ENCODE peak calls at places on chromosomes 5 and 9, in five cellular contexts. A is gastroesophageal sphincter; E is stimulated activated naive B cell treated with anti-CD40 and anti-IgM and Interleukin-4, amounts not matched to agents 10 μg/mL and 1 μg/mL and 100 μg/mL, for 72 hours; H is IMR-90; K is right lobe of liver. Q is an unnamed sample.
A peak's percentile ranks its signal among the peaks of the same experiment; 100 is the strongest.

GRCh38 chr5:79235222-79235577 is 731 bp upstream of the JMY start:
- ATAC-seq in K (peak; percentile 66), A (no peak), H (no peak), E (peak; percentile 27), Q (no peak)

GRCh38 chr9:1721219-1721618 is 293.9 kb upstream of the SMARCA2 start:
- ATAC-seq in H (no peak), K (no peak), E (no peak), A (no peak), Q (no peak)

GRCh38 chr9:12784461-12785250 is 9.8 kb downstream of the LURAP1L start:
- ATAC-seq in K (peak; percentile 99), H (peak; percentile 90), A (peak; percentile 76), E (no peak), Q (peak; percentile 40)

GRCh38 chr9:38107811-38108304 is 38.8 kb upstream of the SHB start:
- ATAC-seq in H (no peak), A (no peak), E (no peak), K (no peak), Q (no peak)

GRCh38 chr5:50328193-50328729 is 112.8 kb downstream of the EMB start:
- ATAC-seq in A (no peak), E (no peak), H (no peak), K (no peak), Q (no peak)

GRCh38 chr5:33608476-33609026 is 167.8 kb downstream of the TARS1 start:
- ATAC-seq in E (no peak), H (no peak), K (peak; percentile 42), A (no peak), Q (no peak)

GRCh38 chr5:97101189-97101910 is 41.1 kb downstream of the LIX1 start:
- ATAC-seq in A (no peak), H (peak; percentile 67), E (no peak), K (no peak), Q (no peak)

GRCh38 chr5:69493235-69493925 is 790 bp downstream of the OCLN start:
- ATAC-seq in E (peak; percentile 60), K (peak; percentile 63), A (peak; percentile 30), H (peak; percentile 59), Q (peak; percentile 52)

GRCh38 chr5:44665101-44665701 is 143.5 kb upstream of the MRPS30 start:
- ATAC-seq in K (no peak), E (no peak), H (no peak), A (no peak), Q (no peak)

GRCh38 chr5:177429248-177430045 is 3.0 kb downstream of the GRK6 start:
- ATAC-seq in A (no peak), K (no peak), E (peak; percentile 4), H (no peak), Q (no peak)

GRCh38 chr5:539469-540214 is 15.4 kb upstream of the SLC9A3 start:
- ATAC-seq in A (no peak), H (no peak), E (no peak), K (no peak), Q (no peak)

GRCh38 chr5:2215059-2215458 is 332.3 kb upstream of the IRX4 start:
- ATAC-seq in H (no peak), A (no peak), E (no peak), K (no peak), Q (no peak)

GRCh38 chr5:56168066-56168478 is 65.1 kb downstream of the ANKRD55 start:
- ATAC-seq in K (no peak), E (no peak), A (no peak), H (peak; percentile 46), Q (no peak)

GRCh38 chr5:112221118-112221517 is 198.0 kb downstream of the EPB41L4A start:
- ATAC-seq in K (peak; percentile 46), E (no peak), A (no peak), H (no peak), Q (peak; percentile 43)

GRCh38 chr9:86971742-86972141 is 24.4 kb upstream of the GAS1 start:
- ATAC-seq in H (no peak), A (no peak), E (no peak), K (no peak), Q (no peak)

GRCh38 chr9:27504259-27504658 is 19.8 kb upstream of the IFNK start:
- ATAC-seq in H (no peak), E (peak; percentile 52), K (no peak), A (no peak), Q (no peak)

GRCh38 chr5:79191457-79191856 is 44.5 kb upstream of the JMY start:
- ATAC-seq in H (no peak), K (no peak), A (no peak), E (no peak), Q (no peak)

GRCh38 chr9:118170032-118170955 is 466.1 kb downstream of the TLR4 start:
- ATAC-seq in A (no peak), H (no peak), K (peak; percentile 91), E (no peak), Q (no peak)

GRCh38 chr9:86637515-86637914 is 283.3 kb upstream of the TUT7 start:
- ATAC-seq in A (no peak), K (peak; percentile 36), H (peak; percentile 62), E (no peak), Q (peak; percentile 77)

GRCh38 chr9:91207481-91207888 is 154.2 kb downstream of the AUH start:
- ATAC-seq in A (peak; percentile 77), E (peak; percentile 23), H (peak; percentile 95), K (peak; percentile 5), Q (no peak)

GRCh38 chr9:75992480-75993206 is 102.2 kb downstream of the PCSK5 start:
- ATAC-seq in E (no peak), A (no peak), K (no peak), H (no peak), Q (no peak)

GRCh38 chr9:33375841-33376321 is 26.5 kb downstream of the AQP7 start:
- ATAC-seq in A (no peak), H (no peak), E (no peak), K (no peak), Q (no peak)

GRCh38 chr9:79774356-79774755 is 202.6 kb downstream of the TLE4 start:
- ATAC-seq in A (no peak), H (no peak), K (no peak), E (no peak), Q (no peak)

GRCh38 chr5:43530648-43531047 is 15.7 kb upstream of the C5orf34 start:
- ATAC-seq in K (no peak), A (no peak), H (no peak), E (no peak), Q (no peak)

GRCh38 chr5:142844881-142845280 is 74.7 kb downstream of the ARHGAP26 start:
- ATAC-seq in H (no peak), E (no peak), K (no peak), A (no peak), Q (no peak)

GRCh38 chr5:149677721-149678120 is 52.4 kb upstream of the PPARGC1B start:
- ATAC-seq in K (peak; percentile 44), E (no peak), H (no peak), A (peak; percentile 36), Q (no peak)

GRCh38 chr9:94912700-94913249 is 186.3 kb downstream of the AOPEP start:
- ATAC-seq in K (peak; percentile 8), H (peak; percentile 63), A (no peak), E (no peak), Q (peak; percentile 66)

GRCh38 chr5:101036778-101037177 is 133.7 kb upstream of the ST8SIA4 start:
- ATAC-seq in E (no peak), K (no peak), H (no peak), A (no peak), Q (no peak)

GRCh38 chr9:23542927-23543326 is 283.1 kb downstream of the ELAVL2 start:
- ATAC-seq in E (no peak), H (no peak), A (no peak), K (no peak), Q (no peak)

GRCh38 chr9:114163517-114163924 is 8.2 kb downstream of the COL27A1 start:
- ATAC-seq in E (no peak), K (peak; percentile 95), A (peak; percentile 78), H (peak; percentile 93), Q (peak; percentile 53)

GRCh38 chr5:76472338-76473336 is 69.6 kb downstream of the IQGAP2 start:
- ATAC-seq in K (peak; percentile 84), E (no peak), A (no peak), H (no peak), Q (no peak)

GRCh38 chr9:114774504-114774903 is 31.3 kb downstream of the TNFSF15 start:
- ATAC-seq in K (no peak), H (no peak), A (no peak), E (peak; percentile 92), Q (no peak)

GRCh38 chr9:136592666-136593065 is 46.8 kb upstream of the NOTCH1 start:
- ATAC-seq in H (no peak), E (no peak), K (no peak), A (no peak), Q (no peak)

GRCh38 chr5:18553269-18553668 is 919.0 kb downstream of the TAF11L14 start:
- ATAC-seq in E (no peak), A (no peak), K (no peak), H (no peak), Q (no peak)

GRCh38 chr9:129437626-129438323 is 183.1 kb downstream of the C9orf50 start:
- ATAC-seq in H (no peak), E (no peak), A (peak; percentile 31), K (peak; percentile 23), Q (peak; percentile 5)

Q was measured in SK-N-SH treated with all-trans-retinoic acid at 6 μM for 48 hours.